ENCODE peak calls at places on chromosomes 1 and 21, in nine cellular contexts. V is GM10248, P is AG10803, N is astrocyte, D is brain microvascular endothelial cell, O is H9, Q is colonic mucosa, E is PC-9, X is A549. U is an unnamed sample.

GRCh38 chr1:183945432-183946308 is 91.9 kb downstream of the COLGALT2 start:
- DNase-seq in X (no peak), P (no peak), V (no peak), O (peak), D (no peak), Q (no peak), N (no peak), E (no peak), U (no peak)

GRCh38 chr1:157893681-157894080 is 52.1 kb upstream of the CD5L start:
- DNase-seq in V (no peak), D (no peak), N (no peak), O (no peak), E (no peak), P (peak), Q (no peak), X (no peak), U (no peak)

GRCh38 chr1:21935393-21935804 is 1.7 kb downstream of the HSPG2 start:
- DNase-seq in P (peak), O (no peak), V (no peak), Q (no peak), X (no peak), D (peak), E (no peak), N (peak), U (no peak)

GRCh38 chr1:7409278-7409677 is 361.8 kb upstream of the VAMP3 start:
- DNase-seq in D (no peak), P (no peak), E (no peak), N (no peak), Q (peak), X (no peak), O (peak), V (no peak), U (no peak)

GRCh38 chr1:221723918-221724263 is 18.0 kb downstream of the DUSP10 start:
- DNase-seq in P (no peak), X (no peak), Q (no peak), E (no peak), O (no peak), N (no peak), V (no peak), D (no peak), U (no peak)

GRCh38 chr1:183480971-183481431 is 8.7 kb downstream of the SMG7 start:
- DNase-seq in Q (no peak), D (no peak), O (no peak), N (no peak), X (no peak), P (peak), V (no peak), E (no peak), U (no peak)

GRCh38 chr1:17272641-17273040 is 23.7 kb downstream of the PADI3 start:
- DNase-seq in X (no peak), Q (peak), N (no peak), E (no peak), D (no peak), V (no peak), P (no peak), O (no peak), U (no peak)

GRCh38 chr1:219927956-219928790 is at the start of gene SLC30A10:
- DNase-seq in O (peak), E (no peak), X (peak), P (no peak), D (no peak), V (peak), Q (peak), N (peak), U (peak)

GRCh38 chr1:42259059-42259738 is 75.8 kb downstream of the FOXJ3 start:
- DNase-seq in D (peak), X (no peak), E (no peak), O (no peak), P (peak), N (peak), Q (no peak), V (peak), U (no peak)

GRCh38 chr21:34147835-34148804 is 74.7 kb downstream of the MRPS6 start:
- DNase-seq in X (no peak), Q (no peak), N (peak), O (no peak), V (no peak), P (peak), D (peak), E (no peak), U (no peak)

GRCh38 chr21:38489729-38490128 is 8.5 kb downstream of the ERG start:
- DNase-seq in N (no peak), V (no peak), O (no peak), X (no peak), E (no peak), P (no peak), D (no peak), Q (no peak), U (no peak)

GRCh38 chr1:109883248-109883955 is 27.2 kb upstream of the CSF1 start:
- DNase-seq in Q (no peak), D (no peak), X (no peak), P (no peak), O (no peak), E (no peak), V (no peak), N (no peak), U (no peak)

GRCh38 chr1:236020359-236021000 is 44.4 kb downstream of the NID1 start:
- DNase-seq in E (no peak), D (no peak), P (peak), O (no peak), N (no peak), V (no peak), Q (no peak), X (no peak), U (no peak)

GRCh38 chr1:22255341-22256212 is 112.7 kb upstream of the WNT4 start:
- DNase-seq in Q (peak), N (no peak), V (no peak), O (no peak), X (no peak), E (no peak), D (peak), P (no peak), U (no peak)

GRCh38 chr1:226641671-226642231 is 93.2 kb downstream of the STUM start:
- DNase-seq in O (no peak), Q (no peak), D (no peak), E (no peak), X (no peak), N (no peak), P (no peak), V (no peak), U (peak)

GRCh38 chr1:97545446-97545845 is 375.4 kb downstream of the DPYD start:
- DNase-seq in X (no peak), V (no peak), E (no peak), O (no peak), N (no peak), Q (no peak), P (no peak), D (no peak), U (no peak)

GRCh38 chr1:1306070-1306660 is 1.6 kb downstream of the ACAP3 start:
- DNase-seq in V (no peak), Q (no peak), N (no peak), P (no peak), E (no peak), D (no peak), X (no peak), O (peak), U (no peak)

GRCh38 chr1:65310078-65310587 is 790 bp downstream of the DNAJC6 start:
- DNase-seq in E (no peak), D (peak), X (no peak), V (no peak), O (peak), N (no peak), P (no peak), Q (no peak), U (no peak)

GRCh38 chr1:175857756-175858155 is 114.4 kb upstream of the TNR start:
- DNase-seq in P (no peak), Q (no peak), D (no peak), X (no peak), O (no peak), N (no peak), E (no peak), V (no peak), U (no peak)

GRCh38 chr1:186550832-186551231 is 89.9 kb upstream of the PDC start:
- DNase-seq in Q (no peak), V (no peak), X (no peak), D (no peak), N (no peak), P (no peak), E (no peak), O (peak), U (no peak)

GRCh38 chr1:24980836-24981631 is 51.0 kb upstream of the RUNX3 start:
- DNase-seq in O (no peak), E (no peak), D (no peak), V (no peak), P (no peak), X (no peak), N (no peak), Q (no peak), U (no peak)

GRCh38 chr1:214709241-214709640 is 106.2 kb downstream of the CENPF start:
- DNase-seq in E (no peak), X (no peak), V (no peak), Q (no peak), P (no peak), D (no peak), N (no peak), O (no peak), U (no peak)

GRCh38 chr1:232553050-232553754 is 76.7 kb downstream of the SIPA1L2 start:
- DNase-seq in O (no peak), P (no peak), Q (peak), X (no peak), D (peak), E (no peak), V (no peak), N (no peak), U (no peak)

GRCh38 chr1:116743535-116743934 is 10.7 kb upstream of the CD2 start:
- DNase-seq in N (no peak), V (no peak), E (no peak), D (no peak), X (no peak), O (no peak), Q (no peak), P (no peak), U (no peak)

GRCh38 chr1:168688679-168689657 is 40.0 kb downstream of the DPT start:
- DNase-seq in V (no peak), E (no peak), D (no peak), P (no peak), N (peak), Q (no peak), O (no peak), X (no peak), U (no peak)

GRCh38 chr1:19794583-19794982 is 5.1 kb downstream of the TMCO4 start:
- DNase-seq in V (no peak), N (no peak), E (no peak), X (no peak), P (no peak), O (no peak), D (no peak), Q (no peak), U (no peak)

GRCh38 chr1:56070601-56071000 is 508.8 kb downstream of the PLPP3 start:
- DNase-seq in P (peak), X (no peak), V (no peak), O (no peak), N (no peak), Q (no peak), D (no peak), E (no peak), U (no peak)

GRCh38 chr1:113286156-113286555 is 104.2 kb upstream of the MAGI3 start:
- DNase-seq in D (no peak), Q (no peak), P (no peak), X (no peak), E (no peak), N (no peak), O (no peak), V (no peak), U (no peak)

GRCh38 chr21:41761211-41762181 is 5.4 kb downstream of the RIPK4 start:
- DNase-seq in N (no peak), O (no peak), X (no peak), V (no peak), E (peak), P (no peak), Q (no peak), D (no peak), U (peak)

GRCh38 chr1:228655796-228656394 is 79.4 kb upstream of the RHOU start:
- DNase-seq in X (no peak), O (no peak), N (no peak), Q (no peak), D (no peak), P (no peak), E (no peak), V (no peak), U (no peak)

GRCh38 chr1:87436534-87436933 is 107.9 kb downstream of the LMO4 start:
- DNase-seq in V (no peak), Q (no peak), N (no peak), X (no peak), P (no peak), E (no peak), O (no peak), D (no peak), U (no peak)

GRCh38 chr1:211703812-211704566 is 28.6 kb upstream of the NEK2 start:
- DNase-seq in O (no peak), E (no peak), X (no peak), Q (no peak), D (no peak), V (no peak), N (no peak), P (no peak), U (no peak)

GRCh38 chr1:41718444-41719028 is 200.2 kb downstream of the HIVEP3 start:
- DNase-seq in Q (no peak), D (no peak), X (no peak), P (no peak), O (no peak), V (no peak), N (no peak), E (no peak), U (no peak)

GRCh38 chr1:12565966-12566352 is 52.1 kb downstream of the DHRS3 start:
- DNase-seq in N (no peak), P (no peak), V (no peak), X (no peak), O (no peak), D (no peak), E (no peak), Q (no peak), U (no peak)

GRCh38 chr1:111733183-111733995 is 5.8 kb downstream of the INKA2 start:
- DNase-seq in O (no peak), X (no peak), P (peak), E (no peak), Q (peak), D (peak), V (no peak), N (peak), U (peak)

GRCh38 chr1:7769673-7770412 is 1.3 kb upstream of the VAMP3 start:
- DNase-seq in X (no peak), Q (no peak), V (no peak), D (no peak), O (no peak), P (no peak), N (no peak), E (no peak), U (no peak)

GRCh38 chr1:174359454-174359805 is 88.3 kb upstream of the GPR52 start:
- DNase-seq in V (no peak), D (no peak), X (no peak), Q (no peak), N (no peak), E (no peak), O (no peak), P (no peak), U (no peak)

GRCh38 chr1:112866981-112867380 is 89.0 kb downstream of the SLC16A1 start:
- DNase-seq in V (no peak), D (no peak), X (no peak), P (no peak), Q (no peak), O (no peak), E (no peak), N (no peak), U (no peak)

GRCh38 chr1:204073837-204074273 is 940 bp downstream of the SOX13 start:
- DNase-seq in N (no peak), E (no peak), D (no peak), P (peak), Q (no peak), X (peak), O (no peak), V (no peak), U (no peak)

GRCh38 chr1:204076891-204077290 is 4.0 kb downstream of the SOX13 start:
- DNase-seq in E (no peak), O (no peak), X (no peak), P (peak), Q (no peak), D (no peak), V (no peak), N (no peak), U (no peak)

GRCh38 chr1:204074274-204075115 is 1.6 kb downstream of the SOX13 start:
- DNase-seq in N (peak), V (no peak), D (peak), X (peak), O (peak), E (peak), Q (peak), P (peak), U (peak)

GRCh38 chr1:204075890-204076837 is 3.2 kb downstream of the SOX13 start:
- DNase-seq in O (no peak), V (no peak), X (no peak), Q (no peak), N (no peak), E (no peak), D (no peak), P (no peak), U (no peak)

GRCh38 chr1:204075116-204075636 is 2.3 kb downstream of the SOX13 start:
- DNase-seq in X (no peak), P (peak), V (no peak), N (no peak), O (no peak), D (no peak), Q (peak), E (peak), U (peak)
- TF ChIP-seq CTCF in X (no peak), P (no peak), V (no peak), N (no peak), O (no peak), D (peak), Q (no peak), E (no peak), U (no peak)

DNA sequence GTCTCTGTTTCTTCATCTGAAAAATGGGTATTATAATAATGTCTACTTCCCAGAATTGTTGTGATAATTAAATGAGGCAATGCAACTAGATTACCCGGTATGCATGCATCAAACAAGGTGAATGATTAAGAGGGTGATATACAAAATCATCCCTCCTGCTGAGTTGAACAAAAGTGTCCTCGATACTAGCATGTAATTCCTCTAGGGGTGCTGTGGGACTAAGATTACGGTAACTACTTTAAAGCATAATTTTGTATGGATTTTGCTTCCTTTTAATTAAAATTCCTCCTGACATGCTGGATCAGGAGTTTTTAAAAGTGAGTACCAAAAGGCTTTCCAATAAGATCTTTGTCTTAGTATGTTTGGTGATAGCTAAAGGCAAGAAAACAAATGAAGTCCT is 98.7 kb upstream of the PRMT6 start:
- DNase-seq in O (no peak), X (no peak), E (no peak), N (no peak), D (no peak), V (no peak), P (no peak), Q (no peak), U (no peak)
- TF ChIP-seq CTCF in O (peak), X (no peak), E (peak), N (no peak), D (no peak), V (peak), P (no peak), Q (no peak), U (no peak)

GRCh38 chr1:95990033-95990432 is 731.6 kb upstream of the PTBP2 start:
- DNase-seq in E (no peak), O (no peak), N (no peak), X (no peak), V (no peak), D (no peak), Q (no peak), P (no peak), U (no peak)
- TF ChIP-seq CTCF in E (no peak), O (no peak), N (no peak), X (no peak), V (no peak), D (no peak), Q (no peak), P (no peak), U (no peak)

DNA sequence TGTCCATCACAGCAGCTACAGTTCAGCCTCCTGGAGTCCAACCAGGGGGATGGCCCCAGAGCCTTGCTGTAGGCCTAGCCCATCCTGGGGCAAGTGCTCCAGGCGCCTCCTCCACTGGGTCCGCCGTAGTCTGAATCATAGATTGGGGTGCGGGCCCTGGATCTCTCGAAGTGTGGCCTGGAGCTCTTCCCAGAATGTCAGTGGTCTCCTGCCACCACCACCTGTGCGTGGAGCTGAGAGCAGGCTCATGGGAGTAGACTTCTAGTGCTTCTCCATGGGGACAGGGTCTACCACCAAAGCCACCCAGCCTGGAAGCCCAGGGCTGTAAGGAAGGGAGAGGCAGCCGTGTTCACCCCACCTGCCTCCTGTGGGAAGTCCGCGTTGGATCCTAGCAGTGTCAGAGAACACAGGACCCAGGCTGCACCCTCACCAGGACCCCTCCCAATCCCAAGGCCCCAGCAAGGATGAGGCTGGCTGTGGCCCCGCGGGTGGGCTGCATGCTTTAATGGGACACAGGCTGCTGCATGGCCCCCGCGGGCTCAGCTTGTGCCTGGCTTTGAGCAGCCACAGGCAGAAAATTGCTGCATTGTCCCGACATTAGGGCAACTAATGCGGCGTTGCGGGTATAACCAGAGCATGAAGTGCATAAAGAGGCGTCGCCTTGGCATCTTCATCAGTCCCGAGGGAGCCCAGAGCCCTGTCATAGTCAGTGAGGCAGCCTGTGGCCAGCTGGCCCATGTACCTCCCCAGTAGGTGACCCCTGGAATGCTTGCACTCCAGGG is 735 bp upstream of the HES3 start:
- DNase-seq in N (no peak), V (no peak), D (no peak), P (no peak), O (no peak), Q (no peak), E (no peak), X (no peak), U (no peak)
- TF ChIP-seq CTCF in N (no peak), V (no peak), D (no peak), P (no peak), O (no peak), Q (no peak), E (no peak), X (no peak), U (no peak)

DNA sequence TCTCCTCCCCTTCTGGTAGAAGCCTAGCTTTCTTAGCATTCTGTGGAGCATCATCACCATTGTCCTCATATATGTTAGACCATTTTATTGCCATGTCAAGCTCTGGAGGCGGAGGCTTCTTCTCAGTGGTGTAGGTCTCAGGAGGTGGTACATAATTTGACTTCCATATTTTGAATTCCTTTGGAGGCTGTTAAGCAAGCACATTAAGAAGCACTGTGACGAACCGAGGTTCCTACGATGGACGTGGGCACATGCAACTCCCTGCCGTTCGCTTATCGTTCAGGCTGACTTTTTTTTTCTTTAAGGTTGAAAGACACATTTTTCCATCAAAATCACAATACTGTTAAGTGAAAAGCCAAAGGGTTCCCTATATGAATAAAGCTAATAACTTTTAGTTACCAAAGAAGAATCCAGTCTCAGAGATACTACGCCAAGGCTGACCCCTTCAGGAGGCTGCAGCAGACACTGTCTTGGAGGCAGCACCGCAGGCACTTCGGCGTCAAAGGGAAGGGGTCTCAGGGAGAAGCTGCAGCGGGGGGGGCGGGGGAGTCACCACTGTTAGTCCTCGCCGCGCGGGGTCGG is 835 bp downstream of the C1orf52 start:
- DNase-seq in E (no peak), P (peak), D (no peak), X (no peak), Q (no peak), N (no peak), V (no peak), O (no peak), U (no peak)
- TF ChIP-seq CTCF in E (no peak), P (peak), D (peak), X (no peak), Q (no peak), N (no peak), V (peak), O (peak), U (no peak)

DNA sequence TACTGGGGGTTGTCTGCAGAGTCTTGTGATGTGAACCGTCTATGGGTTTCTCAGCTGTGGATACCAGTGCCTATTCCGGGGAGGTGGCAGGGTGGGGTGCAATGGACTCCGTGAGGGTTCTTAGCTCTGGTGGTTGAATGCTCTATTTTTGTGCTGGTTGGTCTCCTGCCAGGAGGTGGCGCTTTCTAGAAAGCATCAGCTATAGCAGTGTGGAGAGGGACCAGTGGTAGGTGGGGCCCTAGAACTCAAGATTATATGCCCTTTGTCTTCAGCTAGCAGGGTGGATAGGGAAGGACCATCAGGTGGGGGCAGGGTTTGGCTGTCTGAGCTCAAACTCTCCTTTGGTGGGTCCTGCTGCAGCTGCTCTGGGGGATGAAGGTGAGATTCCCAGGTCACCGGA is 127.3 kb upstream of the PLD5 start:
- DNase-seq in V (no peak), P (no peak), O (peak), N (no peak), X (no peak), E (peak), D (no peak), Q (no peak), U (no peak)
- TF ChIP-seq CTCF in V (no peak), P (no peak), O (peak), N (no peak), X (peak), E (peak), D (no peak), Q (no peak), U (no peak)

U was measured in left lung.